ENCODE peak calls at places on chromosomes 16 and 17, in seven cellular contexts. J, A, G, O, M, Y and H are unnamed samples. For H3K4me1, the result is how much of the 10 kb centered on the place peaks cover.

GRCh38 chr17:27586203-27586701 is 44.7 kb upstream of the LGALS9 start:
- DNase-seq in M (no peak), A (no peak), O (no peak), G (no peak), Y (no peak), J (no peak), H (no peak)

GRCh38 chr16:47142469-47143328 is 1.0 kb downstream of the NETO2 start:
- DNase-seq in O (no peak), J (peak), A (peak), G (peak), M (peak), Y (peak), H (peak)

GRCh38 chr17:39801055-39801454 is 63.1 kb downstream of the IKZF3 start:
- DNase-seq in M (no peak), G (no peak), J (no peak), A (no peak), Y (no peak), O (no peak), H (no peak)

GRCh38 chr16:9297437-9298113 is 206.1 kb downstream of the HAPSTR1 start:
- DNase-seq in Y (no peak), M (no peak), A (peak), J (peak), O (no peak), G (peak), H (peak)

GRCh38 chr16:86502856-86503748 is 7.2 kb upstream of the FOXF1 start:
- DNase-seq in G (no peak), J (no peak), Y (no peak), M (no peak), A (no peak), O (no peak), H (no peak)

GRCh38 chr17:9356488-9356911 is 219.1 kb downstream of the STX8 start:
- DNase-seq in M (no peak), J (peak), G (peak), A (no peak), Y (no peak), O (no peak), H (peak)

GRCh38 chr16:78770353-78771091 is 671.1 kb downstream of the WWOX start:
- DNase-seq in O (no peak), A (peak), G (peak), Y (peak), M (peak), J (peak), H (peak)

GRCh38 chr16:49556252-49557069 is 182.9 kb downstream of the C16orf78 start:
- DNase-seq in G (no peak), Y (no peak), A (no peak), M (no peak), O (no peak), J (peak), H (no peak)

GRCh38 chr17:32111141-32111771 is 31.0 kb upstream of the RHOT1 start:
- DNase-seq in O (no peak), Y (peak), M (peak), A (peak), J (peak), G (peak), H (peak)

GRCh38 chr17:1040216-1040600 is 43.3 kb downstream of the TIMM22 start:
- DNase-seq in G (no peak), M (no peak), Y (no peak), A (peak), J (no peak), O (no peak), H (peak)

GRCh38 chr17:38456031-38456815 is 28.0 kb downstream of the ARHGAP23 start:
- DNase-seq in O (no peak), Y (no peak), G (no peak), J (no peak), A (no peak), M (no peak), H (no peak)

GRCh38 chr17:76584427-76585047 is 1.1 kb downstream of the ST6GALNAC2 start:
- DNase-seq in M (no peak), O (no peak), J (no peak), G (no peak), Y (no peak), A (no peak), H (no peak)

GRCh38 chr16:82509636-82510035 is 117.1 kb upstream of the CDH13 start:
- DNase-seq in M (no peak), O (no peak), Y (no peak), J (no peak), A (no peak), G (no peak), H (no peak)

GRCh38 chr16:71289732-71290062 is 495 bp upstream of the CMTR2 start:
- DNase-seq in J (no peak), M (no peak), O (no peak), G (no peak), Y (no peak), A (no peak), H (no peak)

GRCh38 chr16:495127-495748 is 32.3 kb upstream of the CAPN15 start:
- DNase-seq in Y (no peak), A (no peak), O (no peak), M (no peak), J (peak), G (no peak), H (no peak)

GRCh38 chr16:54194008-54194731 is 92.4 kb downstream of the IRX3 start:
- DNase-seq in M (peak), A (peak), G (peak), O (no peak), J (no peak), Y (no peak), H (peak)

GRCh38 chr16:19972111-19972510 is 87.5 kb upstream of the GPRC5B start:
- DNase-seq in O (no peak), M (no peak), Y (no peak), G (no peak), A (no peak), J (no peak), H (no peak)

GRCh38 chr17:41061969-41062368 is 2.1 kb upstream of the KRTAP2-3 start:
- DNase-seq in M (no peak), G (no peak), O (no peak), J (no peak), A (no peak), Y (no peak), H (no peak)

GRCh38 chr16:85504242-85504641 is 108.9 kb upstream of the GSE1 start:
- DNase-seq in O (no peak), G (no peak), M (no peak), A (no peak), Y (no peak), J (peak), H (no peak)

GRCh38 chr16:22886908-22887307 is 72.9 kb downstream of the HS3ST2 start:
- DNase-seq in J (no peak), A (no peak), O (no peak), Y (no peak), M (no peak), G (no peak), H (no peak)

GRCh38 chr16:1530883-1531637 is 2.4 kb upstream of the TMEM204 start:
- DNase-seq in G (peak), O (no peak), M (peak), J (no peak), Y (no peak), A (peak), H (peak)

GRCh38 chr17:54968954-54969400 is 412 bp downstream of the STXBP4 start:
- DNase-seq in M (no peak), Y (peak), J (no peak), A (no peak), O (no peak), G (peak), H (peak)

GRCh38 chr17:76528156-76528527 is 9.4 kb downstream of the CYGB start:
- DNase-seq in O (no peak), Y (no peak), A (no peak), J (peak), G (no peak), M (peak), H (no peak)

GRCh38 chr17:5123343-5124124 is 7.7 kb downstream of the USP6 start:
- DNase-seq in Y (no peak), M (no peak), A (no peak), O (no peak), G (peak), J (no peak), H (peak)

GRCh38 chr16:71311553-71312158 is 22.5 kb upstream of the CMTR2 start:
- DNase-seq in A (no peak), Y (peak), O (no peak), M (no peak), J (peak), G (no peak), H (no peak)

GRCh38 chr17:3535253-3535995 is 22.2 kb downstream of the TRPV3 start:
- DNase-seq in Y (peak), J (peak), G (peak), O (no peak), M (peak), A (peak), H (peak)

GRCh38 chr17:312476-313148 is 40.0 kb downstream of the RPH3AL start:
- DNase-seq in Y (no peak), O (no peak), A (no peak), M (no peak), G (no peak), J (no peak), H (peak)

GRCh38 chr16:52128407-52128806 is 418.5 kb downstream of the TOX3 start:
- DNase-seq in J (no peak), M (no peak), Y (no peak), O (no peak), G (no peak), A (no peak), H (no peak)

GRCh38 chr17:3695129-3695722 is 729 bp downstream of the P2RX5 start:
- DNase-seq in G (peak), Y (no peak), J (peak), M (peak), O (no peak), A (peak), H (no peak)

GRCh38 chr17:44095647-44096496 is 25.3 kb downstream of the G6PC3 start:
- DNase-seq in O (no peak), Y (no peak), A (peak), G (peak), M (peak), J (no peak), H (peak)

GRCh38 chr17:49002766-49003165 is 5.6 kb downstream of the IGF2BP1 start:
- DNase-seq in O (no peak), J (no peak), Y (no peak), G (no peak), A (no peak), M (no peak), H (no peak)

GRCh38 chr16:66416981-66417700 is 10.0 kb upstream of the BEAN1 start:
- DNase-seq in A (no peak), Y (no peak), M (no peak), J (no peak), G (no peak), O (no peak), H (no peak)

GRCh38 chr16:81446318-81447275 is 2.0 kb downstream of the CMIP start:
- DNase-seq in G (no peak), Y (peak), A (no peak), M (no peak), O (no peak), J (peak), H (no peak)

GRCh38 chr16:87119168-87119567 is 198.0 kb downstream of the C16orf95 start:
- DNase-seq in Y (no peak), J (no peak), O (no peak), A (no peak), G (no peak), M (no peak), H (no peak)

DNA sequence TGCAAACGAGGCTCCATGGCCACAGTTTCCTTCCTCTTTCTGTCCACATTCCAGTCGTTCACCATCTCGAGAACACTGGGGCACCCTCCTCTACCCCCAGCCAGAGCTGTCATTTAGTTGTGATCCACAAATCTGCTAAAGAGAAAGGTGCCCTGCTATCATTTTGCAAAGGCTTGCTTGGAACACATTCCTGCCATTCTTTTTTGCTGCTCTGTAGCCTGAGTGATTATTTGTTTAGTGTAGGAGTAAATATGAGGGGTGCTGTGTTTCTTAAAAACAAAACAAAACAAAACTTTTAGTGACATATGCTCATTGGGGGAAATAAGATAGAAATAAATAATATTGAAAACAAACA is 166.7 kb downstream of the PRKCA start:
- DNase-seq in A (peak), O (no peak), G (peak), M (peak), J (no peak), Y (no peak), H (no peak)
- H3K4me1 ChIP-seq in A (under half), O (under half), G (under half), M (under half), J (under half), Y (under half), H (under half)

DNA sequence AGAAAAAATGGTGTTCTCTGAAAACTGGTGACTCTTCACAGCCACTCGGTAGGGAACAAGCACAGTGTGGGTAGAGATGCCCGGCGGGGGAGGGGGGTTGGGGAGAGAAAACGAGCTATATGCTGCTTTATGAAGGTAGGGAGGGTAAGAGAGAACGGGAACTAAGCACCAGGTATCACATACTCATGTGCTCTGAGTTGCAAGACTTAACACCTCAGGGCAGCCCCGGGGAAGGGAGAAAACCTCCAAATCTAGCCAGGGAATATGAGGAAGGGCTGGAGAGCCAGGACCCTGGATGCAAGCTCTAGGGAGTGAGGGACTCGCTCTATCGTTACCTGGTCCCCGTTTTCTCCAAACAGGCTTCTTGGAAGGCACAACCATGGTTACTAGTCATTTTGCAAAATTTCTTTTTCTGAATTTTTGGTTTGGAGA is 35.3 kb downstream of the HIC1 start:
- DNase-seq in J (no peak), G (no peak), O (no peak), M (no peak), Y (no peak), A (no peak), H (no peak)
- H3K4me1 ChIP-seq in J (half or more), G (half or more), O (under half), M (half or more), Y (under half), A (under half), H (under half)

GRCh38 chr16:27231692-27232060 is 28.4 kb downstream of the KDM8 start:
- DNase-seq in A (no peak), O (no peak), J (no peak), G (no peak), M (no peak), Y (no peak), H (peak)
- H3K4me1 ChIP-seq in A (under half), O (under half), J (under half), G (under half), M (half or more), Y (half or more), H (under half)

DNA sequence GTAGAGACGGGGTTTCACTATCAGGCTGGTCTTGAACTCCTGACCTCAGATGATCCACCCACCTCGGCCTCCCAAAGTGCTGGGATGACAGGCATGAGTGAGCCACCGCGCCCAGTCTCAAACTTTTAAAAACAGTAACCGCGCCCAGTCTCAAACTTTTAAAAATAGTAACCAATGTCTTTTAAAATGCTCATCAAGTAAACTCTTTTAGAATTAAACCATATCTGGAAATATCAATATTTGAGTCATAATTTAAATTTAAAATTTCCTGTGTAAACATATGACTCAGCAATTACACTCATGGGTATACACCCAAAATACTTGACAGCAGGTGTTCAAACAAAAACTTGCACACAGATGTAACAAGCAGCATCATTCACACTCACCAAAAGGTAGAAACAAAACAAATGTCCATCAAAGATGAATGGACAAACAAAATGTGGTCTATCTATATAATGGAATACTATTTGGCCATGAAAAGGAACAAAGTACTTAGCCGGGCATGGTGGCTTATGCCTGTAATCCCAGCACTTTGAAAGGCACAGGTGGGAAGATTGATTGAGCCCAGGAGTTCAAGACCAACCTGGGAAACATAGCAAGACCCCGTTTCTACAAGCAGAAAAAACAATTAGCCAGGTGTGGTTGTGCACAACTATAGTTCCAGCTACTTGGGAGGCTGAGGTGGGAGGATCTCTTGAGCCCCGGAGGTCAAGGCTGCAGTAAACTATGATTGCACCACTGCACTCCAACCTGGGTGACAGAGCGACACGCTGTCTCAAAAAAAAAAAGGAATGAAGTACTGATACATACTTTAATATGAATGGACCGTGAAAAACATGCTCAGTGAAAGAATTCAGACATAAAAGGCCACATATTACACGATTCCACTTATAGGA is 20.2 kb downstream of the ENPP7 start:
- DNase-seq in A (no peak), J (no peak), O (no peak), M (no peak), G (no peak), Y (no peak), H (no peak)
- H3K4me1 ChIP-seq in A (under half), J (under half), O (under half), M (under half), G (under half), Y (under half), H (under half)

GRCh38 chr17:29143894-29144293 is 36.3 kb downstream of the MYO18A start:
- DNase-seq in G (no peak), J (peak), Y (no peak), M (no peak), A (peak), O (no peak), H (no peak)
- H3K4me1 ChIP-seq in G (half or more), J (half or more), Y (under half), M (half or more), A (under half), O (under half), H (under half)

GRCh38 chr17:35529868-35530267 is 7.6 kb downstream of the SLFN12L start:
- DNase-seq in O (no peak), M (no peak), Y (no peak), A (no peak), J (no peak), G (no peak), H (no peak)
- H3K4me1 ChIP-seq in O (under half), M (under half), Y (half or more), A (under half), J (under half), G (under half), H (under half)

DNA sequence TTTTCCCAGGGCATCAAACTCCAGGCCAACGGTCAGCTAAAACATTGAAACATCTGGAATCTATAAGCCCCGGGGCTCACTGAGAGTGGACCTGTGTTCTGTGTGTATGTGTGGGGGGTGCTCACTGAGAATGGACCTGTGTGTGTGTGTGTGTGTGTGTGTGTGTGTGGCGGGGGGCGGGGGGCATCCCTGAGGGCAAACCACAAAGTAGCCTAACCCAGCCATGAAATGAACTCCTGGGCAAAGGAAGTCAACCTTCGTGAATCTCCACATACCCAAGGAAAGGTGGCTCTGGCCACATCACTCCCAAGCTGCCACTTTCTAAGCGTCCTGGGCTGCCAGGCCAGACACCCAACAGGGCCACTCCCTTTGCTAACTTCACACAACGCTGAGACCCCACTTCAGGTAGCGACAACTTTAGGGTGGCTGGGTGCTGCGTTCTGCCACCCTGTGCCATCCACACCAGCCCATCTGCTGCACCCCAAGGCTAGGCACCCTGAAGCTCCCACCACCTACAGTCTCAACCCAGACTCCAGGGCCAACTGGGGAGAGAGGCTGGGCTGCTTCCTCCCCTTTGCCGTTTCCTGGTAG is 1.6 kb downstream of the MAFG start:
- DNase-seq in M (no peak), O (no peak), J (no peak), G (no peak), A (no peak), Y (no peak), H (no peak)
- H3K4me1 ChIP-seq in M (half or more), O (half or more), J (under half), G (half or more), A (under half), Y (under half), H (under half)

GRCh38 chr16:57265850-57266530 is 18.5 kb downstream of the PLLP start:
- DNase-seq in O (no peak), M (peak), G (peak), J (no peak), Y (no peak), A (peak), H (peak)
- H3K4me1 ChIP-seq in O (under half), M (under half), G (under half), J (under half), Y (half or more), A (under half), H (under half)

DNA sequence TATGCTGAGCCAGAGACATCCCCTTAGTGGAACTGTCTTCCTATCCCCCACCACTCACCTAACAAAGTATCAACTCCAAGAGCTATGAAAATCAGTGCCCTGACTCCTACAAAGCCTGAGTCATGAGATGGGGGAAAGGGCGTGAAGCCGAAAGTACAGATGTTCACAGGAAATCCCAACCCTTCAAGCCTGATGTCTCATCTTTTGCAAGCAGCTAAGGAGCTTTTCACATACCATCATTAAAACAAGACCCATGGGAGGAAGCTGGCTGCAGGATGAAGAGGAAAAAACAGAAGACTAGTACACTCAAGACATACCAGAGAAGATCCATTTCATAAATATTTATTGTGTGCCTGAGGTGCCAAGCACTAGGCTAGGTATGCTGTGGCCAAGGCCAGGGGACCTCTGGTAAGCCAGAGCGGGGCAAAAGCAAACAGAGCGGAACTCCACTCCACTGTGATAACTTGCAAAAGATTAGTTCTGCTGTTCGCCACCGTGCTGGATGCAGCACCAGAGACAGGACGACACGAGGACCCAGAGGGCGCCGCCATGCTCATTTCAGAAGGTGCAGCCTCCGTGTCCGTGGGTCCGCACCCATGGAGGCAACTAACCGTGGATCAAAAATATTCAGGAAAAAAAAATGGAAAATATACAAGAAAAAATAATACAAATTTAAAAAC is 4.5 kb upstream of the MNT start:
- DNase-seq in M (no peak), A (no peak), G (no peak), Y (no peak), J (no peak), O (no peak), H (peak)
- H3K4me1 ChIP-seq in M (half or more), A (under half), G (half or more), Y (under half), J (under half), O (half or more), H (under half)